ENCODE peak calls at places on chromosomes 3 and 15, in eight cellular contexts. Z is activated T-cell treated with anti-CD3 and anti-CD28 coated beads, Interleukin-2, amount 50 U/mL, for 48 hours; R is DMS53; O is A549; H is naive thymus-derived CD4-positive, alpha-beta T cell; B is stimulated activated CD4-positive, alpha-beta T cell treated with anti-CD3 and anti-CD28 coated beads, Interleukin-2, amount 100 ng/mL, for 48 hours; X is tibial artery; S is ELR. I is an unnamed sample.
A peak's percentile ranks its signal among the peaks of the same experiment; 100 is the strongest.

GRCh38 chr15:39591141-39591895 is 10.4 kb downstream of the THBS1 start:
- DNase-seq in H (no peak), R (no peak), X (no peak), Z (no peak), O (no peak), S (peak; percentile 7), B (no peak), I (no peak)

GRCh38 chr3:48268381-48268935 is 27.6 kb downstream of the ZNF589 start:
- DNase-seq in X (no peak), R (peak; percentile 86), H (peak; percentile 70), B (peak; percentile 74), Z (peak; percentile 89), O (no peak), S (no peak), I (peak; percentile 20)

GRCh38 chr3:186939536-186939935 is 9.2 kb downstream of the ST6GAL1 start:
- DNase-seq in O (no peak), H (no peak), X (no peak), R (no peak), B (no peak), S (no peak), Z (no peak), I (no peak)

GRCh38 chr15:63372018-63372705 is 9.5 kb downstream of the CA12 start:
- DNase-seq in R (peak; percentile 46), S (peak; percentile 97), O (peak; percentile 95), H (no peak), X (peak; percentile 90), Z (peak; percentile 62), B (peak; percentile 21), I (peak; percentile 89)

GRCh38 chr3:77102916-77103769 is 63.2 kb downstream of the ROBO2 start:
- DNase-seq in S (no peak), R (no peak), O (no peak), B (no peak), Z (no peak), X (no peak), H (no peak), I (no peak)

GRCh38 chr3:15654891-15655290 is 53.3 kb downstream of the BTD start:
- DNase-seq in R (no peak), B (no peak), S (no peak), O (no peak), Z (no peak), H (no peak), X (no peak), I (no peak)

GRCh38 chr3:117234321-117234720 is 524.7 kb downstream of the TUSC7 start:
- DNase-seq in H (no peak), R (no peak), O (no peak), S (no peak), Z (no peak), B (no peak), X (no peak), I (no peak)

GRCh38 chr3:98188553-98188952 is 22.1 kb downstream of the OR5H15 start:
- DNase-seq in O (peak; percentile 7), S (peak; percentile 33), B (no peak), X (no peak), H (peak; percentile 1), Z (no peak), R (peak; percentile 51), I (no peak)

GRCh38 chr3:41362638-41363559 is 163.6 kb downstream of the CTNNB1 start:
- DNase-seq in Z (no peak), S (no peak), H (no peak), B (no peak), X (no peak), R (no peak), O (no peak), I (no peak)

GRCh38 chr3:152943645-152944044 is 108.7 kb downstream of the P2RY1 start:
- DNase-seq in R (no peak), X (no peak), H (no peak), B (no peak), Z (no peak), O (peak; percentile 7), S (peak; percentile 56), I (no peak)

GRCh38 chr3:189304465-189305341 is 132.9 kb downstream of the TPRG1 start:
- DNase-seq in R (peak; percentile 81), B (no peak), S (no peak), Z (peak; percentile 33), X (no peak), O (peak; percentile 95), H (peak; percentile 28), I (no peak)

GRCh38 chr3:25586167-25586505 is 78.6 kb downstream of the TOP2B start:
- DNase-seq in O (no peak), S (no peak), X (no peak), Z (no peak), B (no peak), H (no peak), R (no peak), I (no peak)

GRCh38 chr3:11917051-11917450 is 70.4 kb upstream of the TAMM41 start:
- DNase-seq in H (no peak), S (no peak), O (no peak), R (no peak), B (no peak), X (no peak), Z (no peak), I (no peak)

GRCh38 chr3:46389306-46389705 is 17.6 kb downstream of the CCR5AS start:
- DNase-seq in R (no peak), H (no peak), Z (no peak), S (no peak), X (no peak), B (no peak), O (no peak), I (no peak)

GRCh38 chr3:136954246-136954645 is 3.5 kb upstream of the IL20RB start:
- DNase-seq in B (no peak), H (no peak), Z (no peak), S (no peak), X (no peak), O (no peak), R (no peak), I (no peak)

GRCh38 chr3:24548278-24548677 is 53.6 kb upstream of the THRB start:
- DNase-seq in O (no peak), S (no peak), X (no peak), Z (no peak), R (no peak), H (no peak), B (no peak), I (no peak)

I was measured in posterior cingulate gyrus.